ENCODE peak calls at places on chromosomes 11 and 22, in eight cellular contexts. One of them, this sample, is unnamed.

GRCh38 chr11:114846040-114846791 is 167.9 kb downstream of the NXPE2 start:
- DNase-seq in ovary: no peak
- DNase-seq in A549: no peak
- DNase-seq in stomach: no peak
- DNase-seq in transverse colon: no peak
- DNase-seq in HepG2: no peak
- DNase-seq in SK-N-SH: peak
- DNase-seq in K562: no peak
- DNase-seq in this sample: no peak

GRCh38 chr11:134252539-134253188 is 488 bp downstream of the THYN1 start:
- DNase-seq in ovary: peak
- DNase-seq in A549: peak
- DNase-seq in stomach: no peak
- DNase-seq in transverse colon: no peak
- DNase-seq in HepG2: no peak
- DNase-seq in SK-N-SH: peak
- DNase-seq in K562: no peak
- DNase-seq in this sample: no peak

GRCh38 chr22:46674906-46675305 is 54.7 kb downstream of the GRAMD4 start:
- DNase-seq in ovary: no peak
- DNase-seq in A549: no peak
- DNase-seq in stomach: no peak
- DNase-seq in transverse colon: no peak
- DNase-seq in HepG2: no peak
- DNase-seq in SK-N-SH: no peak
- DNase-seq in K562: no peak
- DNase-seq in this sample: no peak

GRCh38 chr11:121572581-121573059 is 119.9 kb upstream of the SORL1-AS1 start:
- DNase-seq in ovary: no peak
- DNase-seq in A549: no peak
- DNase-seq in stomach: no peak
- DNase-seq in transverse colon: no peak
- DNase-seq in HepG2: no peak
- DNase-seq in SK-N-SH: peak
- DNase-seq in K562: no peak
- DNase-seq in this sample: no peak

GRCh38 chr11:24524156-24524555 is 27.3 kb downstream of the LUZP2 start:
- DNase-seq in ovary: no peak
- DNase-seq in A549: no peak
- DNase-seq in stomach: no peak
- DNase-seq in transverse colon: no peak
- DNase-seq in HepG2: no peak
- DNase-seq in SK-N-SH: no peak
- DNase-seq in K562: no peak
- DNase-seq in this sample: no peak

GRCh38 chr11:124081496-124081895 is 33.8 kb upstream of the VWA5A start:
- DNase-seq in ovary: no peak
- DNase-seq in A549: no peak
- DNase-seq in stomach: no peak
- DNase-seq in transverse colon: no peak
- DNase-seq in HepG2: no peak
- DNase-seq in SK-N-SH: no peak
- DNase-seq in K562: no peak
- DNase-seq in this sample: no peak

GRCh38 chr11:94974178-94974577 is 669 bp downstream of the KDM4D start:
- DNase-seq in ovary: no peak
- DNase-seq in A549: no peak
- DNase-seq in stomach: no peak
- DNase-seq in transverse colon: no peak
- DNase-seq in HepG2: no peak
- DNase-seq in SK-N-SH: no peak
- DNase-seq in K562: no peak
- DNase-seq in this sample: no peak

GRCh38 chr11:57777969-57778317 is 16.3 kb downstream of the CTNND1 start:
- DNase-seq in ovary: no peak
- DNase-seq in A549: peak
- DNase-seq in stomach: peak
- DNase-seq in transverse colon: peak
- DNase-seq in HepG2: peak
- DNase-seq in SK-N-SH: no peak
- DNase-seq in K562: no peak
- DNase-seq in this sample: no peak

GRCh38 chr22:32866953-32867352 is 65.4 kb downstream of the TIMP3 start:
- DNase-seq in ovary: no peak
- DNase-seq in A549: no peak
- DNase-seq in stomach: no peak
- DNase-seq in transverse colon: no peak
- DNase-seq in HepG2: no peak
- DNase-seq in SK-N-SH: no peak
- DNase-seq in K562: no peak
- DNase-seq in this sample: no peak

GRCh38 chr11:95065336-95065735 is 1.4 kb upstream of the SRSF8 start:
- DNase-seq in ovary: no peak
- DNase-seq in A549: no peak
- DNase-seq in stomach: no peak
- DNase-seq in transverse colon: no peak
- DNase-seq in HepG2: no peak
- DNase-seq in SK-N-SH: no peak
- DNase-seq in K562: no peak
- DNase-seq in this sample: no peak

GRCh38 chr11:112292785-112293407 is 32.2 kb upstream of the PLET1 start:
- DNase-seq in ovary: no peak
- DNase-seq in A549: no peak
- DNase-seq in stomach: peak
- DNase-seq in transverse colon: no peak
- DNase-seq in HepG2: no peak
- DNase-seq in SK-N-SH: no peak
- DNase-seq in K562: no peak
- DNase-seq in this sample: no peak

GRCh38 chr22:34804588-34804987 is 261.4 kb upstream of the ISX start:
- DNase-seq in ovary: no peak
- DNase-seq in A549: no peak
- DNase-seq in stomach: no peak
- DNase-seq in transverse colon: no peak
- DNase-seq in HepG2: no peak
- DNase-seq in SK-N-SH: no peak
- DNase-seq in K562: peak
- DNase-seq in this sample: no peak

GRCh38 chr11:86435711-86436110 is 61.0 kb downstream of the CCDC81 start:
- DNase-seq in ovary: no peak
- DNase-seq in A549: no peak
- DNase-seq in stomach: no peak
- DNase-seq in transverse colon: no peak
- DNase-seq in HepG2: no peak
- DNase-seq in SK-N-SH: no peak
- DNase-seq in K562: no peak
- DNase-seq in this sample: no peak

GRCh38 chr22:23889620-23890019 is 4.6 kb upstream of the MIF start:
- DNase-seq in ovary: no peak
- DNase-seq in A549: no peak
- DNase-seq in stomach: peak
- DNase-seq in transverse colon: no peak
- DNase-seq in HepG2: no peak
- DNase-seq in SK-N-SH: no peak
- DNase-seq in K562: no peak
- DNase-seq in this sample: no peak

GRCh38 chr11:35623708-35624168 is 5.5 kb downstream of the FJX1 start:
- DNase-seq in ovary: no peak
- DNase-seq in A549: no peak
- DNase-seq in stomach: no peak
- DNase-seq in transverse colon: no peak
- DNase-seq in HepG2: no peak
- DNase-seq in SK-N-SH: no peak
- DNase-seq in K562: no peak
- DNase-seq in this sample: no peak

GRCh38 chr11:63907808-63908530 is 9.0 kb downstream of the RCOR2 start:
- DNase-seq in ovary: no peak
- DNase-seq in A549: no peak
- DNase-seq in stomach: no peak
- DNase-seq in transverse colon: no peak
- DNase-seq in HepG2: no peak
- DNase-seq in SK-N-SH: no peak
- DNase-seq in K562: no peak
- DNase-seq in this sample: no peak

GRCh38 chr11:61697764-61698163 is 17.6 kb downstream of the DAGLA start:
- DNase-seq in ovary: no peak
- DNase-seq in A549: no peak
- DNase-seq in stomach: no peak
- DNase-seq in transverse colon: no peak
- DNase-seq in HepG2: no peak
- DNase-seq in SK-N-SH: no peak
- DNase-seq in K562: no peak
- DNase-seq in this sample: no peak

GRCh38 chr22:46726066-46726985 is 11.7 kb downstream of the CERK start:
- DNase-seq in ovary: no peak
- DNase-seq in A549: no peak
- DNase-seq in stomach: no peak
- DNase-seq in transverse colon: no peak
- DNase-seq in HepG2: no peak
- DNase-seq in SK-N-SH: peak
- DNase-seq in K562: no peak
- DNase-seq in this sample: no peak

GRCh38 chr11:70270877-70271634 is 566 bp downstream of the PPFIA1 start:
- DNase-seq in ovary: no peak
- DNase-seq in A549: peak
- DNase-seq in stomach: peak
- DNase-seq in transverse colon: peak
- DNase-seq in HepG2: peak
- DNase-seq in SK-N-SH: peak
- DNase-seq in K562: peak
- DNase-seq in this sample: no peak

GRCh38 chr11:703515-703914 is 2.5 kb upstream of the EPS8L2 start:
- DNase-seq in ovary: no peak
- DNase-seq in A549: no peak
- DNase-seq in stomach: no peak
- DNase-seq in transverse colon: no peak
- DNase-seq in HepG2: no peak
- DNase-seq in SK-N-SH: no peak
- DNase-seq in K562: no peak
- DNase-seq in this sample: no peak

GRCh38 chr11:115696472-115697011 is 192.3 kb upstream of the CADM1 start:
- DNase-seq in ovary: no peak
- DNase-seq in A549: no peak
- DNase-seq in stomach: no peak
- DNase-seq in transverse colon: no peak
- DNase-seq in HepG2: no peak
- DNase-seq in SK-N-SH: no peak
- DNase-seq in K562: no peak
- DNase-seq in this sample: no peak

DNA sequence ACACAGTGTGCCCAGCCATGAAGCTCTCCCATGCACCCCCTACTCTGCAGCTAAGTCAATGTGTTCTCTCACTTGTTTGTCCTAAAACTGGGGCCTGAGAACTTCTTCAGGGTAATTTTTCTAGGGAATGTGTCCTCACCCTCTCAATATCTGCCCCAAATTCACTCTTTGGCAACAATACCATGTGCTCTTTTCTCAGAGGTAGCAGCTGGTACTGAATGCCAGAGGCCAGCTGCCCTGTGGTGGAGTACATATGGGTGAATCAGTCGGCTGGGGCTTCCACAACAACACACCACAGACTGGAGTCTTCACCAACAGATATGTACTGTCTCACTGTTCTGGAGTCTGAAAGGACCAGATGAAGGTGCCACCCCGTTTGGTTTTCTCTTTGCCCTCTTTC is 97.7 kb upstream of the TOP3B start:
- DNase-seq in ovary: no peak
- DNase-seq in A549: no peak
- DNase-seq in stomach: no peak
- DNase-seq in transverse colon: no peak
- DNase-seq in HepG2: no peak
- DNase-seq in SK-N-SH: no peak
- DNase-seq in K562: no peak
- DNase-seq in this sample: no peak
- TF ChIP-seq EP300 in ovary: no peak
- TF ChIP-seq EP300 in A549: no peak
- TF ChIP-seq EP300 in stomach: no peak
- TF ChIP-seq EP300 in transverse colon: no peak
- TF ChIP-seq EP300 in HepG2: no peak
- TF ChIP-seq EP300 in SK-N-SH: no peak
- TF ChIP-seq EP300 in K562: no peak
- TF ChIP-seq EP300 in this sample: no peak

GRCh38 chr11:126917531-126918204 is 82.9 kb downstream of the KIRREL3 start:
- DNase-seq in ovary: no peak
- DNase-seq in A549: peak
- DNase-seq in stomach: no peak
- DNase-seq in transverse colon: no peak
- DNase-seq in HepG2: no peak
- DNase-seq in SK-N-SH: no peak
- DNase-seq in K562: no peak
- DNase-seq in this sample: no peak

GRCh38 chr11:126920833-126921232 is 79.7 kb downstream of the KIRREL3 start:
- DNase-seq in ovary: no peak
- DNase-seq in A549: no peak
- DNase-seq in stomach: no peak
- DNase-seq in transverse colon: no peak
- DNase-seq in HepG2: no peak
- DNase-seq in SK-N-SH: no peak
- DNase-seq in K562: no peak
- DNase-seq in this sample: no peak

GRCh38 chr11:126915430-126915829 is 85.1 kb downstream of the KIRREL3 start:
- DNase-seq in ovary: no peak
- DNase-seq in A549: no peak
- DNase-seq in stomach: no peak
- DNase-seq in transverse colon: no peak
- DNase-seq in HepG2: no peak
- DNase-seq in SK-N-SH: no peak
- DNase-seq in K562: no peak
- DNase-seq in this sample: no peak

GRCh38 chr11:126919147-126919823 is 81.3 kb downstream of the KIRREL3 start:
- DNase-seq in ovary: no peak
- DNase-seq in A549: no peak
- DNase-seq in stomach: no peak
- DNase-seq in transverse colon: no peak
- DNase-seq in HepG2: no peak
- DNase-seq in SK-N-SH: no peak
- DNase-seq in K562: no peak
- DNase-seq in this sample: no peak

GRCh38 chr11:126918556-126918955 is 82.0 kb downstream of the KIRREL3 start:
- DNase-seq in ovary: no peak
- DNase-seq in A549: no peak
- DNase-seq in stomach: no peak
- DNase-seq in transverse colon: no peak
- DNase-seq in HepG2: no peak
- DNase-seq in SK-N-SH: no peak
- DNase-seq in K562: no peak
- DNase-seq in this sample: no peak
- TF ChIP-seq EP300 in ovary: no peak
- TF ChIP-seq EP300 in A549: no peak
- TF ChIP-seq EP300 in stomach: no peak
- TF ChIP-seq EP300 in transverse colon: no peak
- TF ChIP-seq EP300 in HepG2: no peak
- TF ChIP-seq EP300 in SK-N-SH: no peak
- TF ChIP-seq EP300 in K562: no peak
- TF ChIP-seq EP300 in this sample: no peak

GRCh38 chr11:15941206-15941770 is 415.1 kb downstream of the SOX6 start:
- DNase-seq in ovary: peak
- DNase-seq in A549: no peak
- DNase-seq in stomach: no peak
- DNase-seq in transverse colon: no peak
- DNase-seq in HepG2: no peak
- DNase-seq in SK-N-SH: peak
- DNase-seq in K562: peak
- DNase-seq in this sample: no peak
- TF ChIP-seq EP300 in ovary: no peak
- TF ChIP-seq EP300 in A549: no peak
- TF ChIP-seq EP300 in stomach: no peak
- TF ChIP-seq EP300 in transverse colon: no peak
- TF ChIP-seq EP300 in HepG2: no peak
- TF ChIP-seq EP300 in SK-N-SH: no peak
- TF ChIP-seq EP300 in K562: no peak
- TF ChIP-seq EP300 in this sample: no peak

GRCh38 chr11:73152861-73153483 is 10.9 kb upstream of the FCHSD2 start:
- DNase-seq in ovary: no peak
- DNase-seq in A549: no peak
- DNase-seq in stomach: peak
- DNase-seq in transverse colon: peak
- DNase-seq in HepG2: no peak
- DNase-seq in SK-N-SH: no peak
- DNase-seq in K562: no peak
- DNase-seq in this sample: no peak
- TF ChIP-seq EP300 in ovary: no peak
- TF ChIP-seq EP300 in A549: no peak
- TF ChIP-seq EP300 in stomach: no peak
- TF ChIP-seq EP300 in transverse colon: no peak
- TF ChIP-seq EP300 in HepG2: no peak
- TF ChIP-seq EP300 in SK-N-SH: no peak
- TF ChIP-seq EP300 in K562: no peak
- TF ChIP-seq EP300 in this sample: no peak

This sample was measured in tibial nerve.